ENCODE peak calls at places on chromosomes 2 and 18, in six cellular contexts. A, P, I, L, R and J are unnamed samples.

GRCh38 chr2:109549016-109549595 is 64.7 kb downstream of the SEPTIN10 start:
- DNase-seq in P (no peak), R (no peak), L (no peak), I (no peak), A (no peak), J (no peak)

GRCh38 chr18:48854780-48855179 is 96.0 kb downstream of the SMAD7 start:
- DNase-seq in I (no peak), R (no peak), A (no peak), P (no peak), L (no peak), J (no peak)

GRCh38 chr18:78792094-78792493 is 187.5 kb upstream of the SALL3 start:
- DNase-seq in I (no peak), A (no peak), R (no peak), L (no peak), P (no peak), J (no peak)

GRCh38 chr2:31580321-31581117 is at the start of gene SRD5A2:
- DNase-seq in L (no peak), R (no peak), P (no peak), A (no peak), I (no peak), J (no peak)

GRCh38 chr2:2793925-2794324 is 462.9 kb upstream of the MYT1L start:
- DNase-seq in P (no peak), L (no peak), I (no peak), R (no peak), A (no peak), J (no peak)

GRCh38 chr18:36899289-36899688 is 70.4 kb downstream of the KIAA1328 start:
- DNase-seq in L (peak), P (no peak), A (no peak), R (no peak), I (no peak), J (no peak)

GRCh38 chr18:37138456-37138855 is 309.5 kb downstream of the KIAA1328 start:
- DNase-seq in P (no peak), R (no peak), L (no peak), I (no peak), A (no peak), J (no peak)

GRCh38 chr2:86017901-86018896 is 87.5 kb downstream of the POLR1A start:
- DNase-seq in A (no peak), L (no peak), I (no peak), R (no peak), P (peak), J (no peak)

GRCh38 chr2:46690825-46691224 is 211.5 kb downstream of the TMEM247 start:
- DNase-seq in I (no peak), P (no peak), L (no peak), A (no peak), R (no peak), J (no peak)

GRCh38 chr2:112749755-112750559 is 14.5 kb downstream of the CKAP2L start:
- DNase-seq in I (peak), L (peak), R (peak), P (peak), A (no peak), J (peak)

GRCh38 chr2:69375494-69376353 is 11.3 kb downstream of the GFPT1 start:
- DNase-seq in L (peak), I (peak), A (no peak), P (no peak), R (no peak), J (no peak)

GRCh38 chr2:42053482-42053790 is 5.6 kb downstream of the PKDCC start:
- DNase-seq in R (no peak), P (no peak), A (no peak), L (no peak), I (no peak), J (no peak)

GRCh38 chr2:60353863-60354262 is 199.6 kb downstream of the BCL11A start:
- DNase-seq in I (no peak), P (no peak), L (no peak), R (no peak), A (no peak), J (no peak)

GRCh38 chr2:158394453-158394852 is 62.1 kb downstream of the CCDC148 start:
- DNase-seq in R (no peak), P (no peak), L (peak), A (no peak), I (no peak), J (no peak)

GRCh38 chr2:64423303-64423702 is 30.7 kb upstream of the LGALSL start:
- DNase-seq in L (no peak), R (no peak), I (no peak), P (no peak), A (no peak), J (no peak)

GRCh38 chr2:96436416-96436815 is 68.7 kb downstream of the NEURL3 start:
- DNase-seq in I (no peak), A (no peak), L (no peak), R (no peak), P (no peak), J (no peak)

GRCh38 chr2:179243046-179243445 is 21.6 kb downstream of the SESTD1 start:
- DNase-seq in L (no peak), I (no peak), A (no peak), R (no peak), P (no peak), J (no peak)

GRCh38 chr18:50791599-50792438 is 28.0 kb downstream of the MRO start:
- DNase-seq in L (no peak), A (no peak), P (no peak), I (no peak), R (no peak), J (no peak)

GRCh38 chr2:26584656-26585055 is 56.5 kb downstream of the CIB4 start:
- DNase-seq in A (no peak), L (no peak), I (no peak), P (no peak), R (no peak), J (no peak)

GRCh38 chr2:239443666-239444567 is 43.1 kb upstream of the HDAC4 start:
- DNase-seq in R (no peak), A (no peak), P (peak), L (no peak), I (no peak), J (peak)
- H3K27ac ChIP-seq in R (no peak), A (no peak), P (no peak), L (no peak), I (no peak), J (peak)

DNA sequence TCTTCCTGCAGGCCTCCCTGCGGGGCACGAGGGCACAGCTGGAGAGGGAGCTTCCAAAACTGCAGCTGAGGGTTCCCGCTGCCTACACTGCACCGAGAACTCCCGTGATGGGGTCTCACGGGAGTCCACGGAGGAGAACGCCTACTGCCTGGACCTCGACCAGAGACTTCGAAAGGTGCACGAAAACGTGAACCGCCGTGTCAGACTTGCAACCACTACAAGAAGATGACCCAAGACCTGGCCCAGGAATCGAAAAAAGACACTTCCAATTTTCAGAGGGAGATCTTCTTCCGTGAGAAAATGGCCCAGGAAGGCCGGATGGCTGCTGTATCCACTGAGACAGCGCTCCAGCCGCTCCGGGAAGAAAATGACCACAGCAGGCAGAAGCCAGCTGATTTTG is 52.9 kb upstream of the TXNDC2 start:
- DNase-seq in L (no peak), A (no peak), I (no peak), R (no peak), P (no peak), J (no peak)
- H3K27ac ChIP-seq in L (no peak), A (no peak), I (no peak), R (no peak), P (no peak), J (no peak)

GRCh38 chr2:20111311-20112131 is 60.1 kb upstream of the LAPTM4A start:
- DNase-seq in L (peak), I (no peak), R (no peak), A (no peak), P (no peak), J (no peak)

GRCh38 chr2:20110383-20110782 is 59.0 kb upstream of the LAPTM4A start:
- DNase-seq in I (no peak), L (no peak), R (no peak), A (no peak), P (no peak), J (no peak)

GRCh38 chr2:20108655-20109396 is 57.4 kb upstream of the LAPTM4A start:
- DNase-seq in I (no peak), P (no peak), L (peak), A (no peak), R (no peak), J (no peak)

GRCh38 chr2:20113004-20113796 is 61.8 kb upstream of the LAPTM4A start:
- DNase-seq in A (no peak), P (no peak), I (no peak), R (no peak), L (no peak), J (no peak)

DNA sequence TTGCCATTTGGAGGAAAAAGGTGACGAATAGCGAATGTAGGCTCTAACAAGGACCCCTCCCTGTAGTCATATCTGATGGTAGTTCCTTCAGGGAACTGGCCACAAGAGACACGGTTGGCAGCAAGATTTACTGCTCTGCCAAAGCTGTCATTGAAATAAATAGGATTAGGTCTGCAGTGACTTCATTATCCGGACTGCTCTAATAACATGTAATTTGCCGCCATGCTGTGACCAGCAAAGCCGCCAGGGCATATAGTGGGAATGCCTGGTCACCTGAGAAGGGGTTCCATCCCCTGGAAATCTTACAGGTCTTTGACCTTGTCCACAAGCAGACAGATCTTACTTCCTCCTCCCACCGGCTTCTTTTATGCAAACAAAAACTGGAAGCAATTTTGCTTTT is 59.4 kb upstream of the LAPTM4A start:
- DNase-seq in R (no peak), P (no peak), I (no peak), L (no peak), A (no peak), J (no peak)
- H3K27ac ChIP-seq in R (no peak), P (no peak), I (no peak), L (no peak), A (no peak), J (no peak)

GRCh38 chr2:126809357-126809756 is 89.3 kb upstream of the TEX51 start:
- DNase-seq in A (no peak), P (no peak), I (no peak), R (no peak), L (no peak), J (no peak)
- H3K27ac ChIP-seq in A (no peak), P (no peak), I (no peak), R (no peak), L (no peak), J (no peak)

GRCh38 chr2:67524777-67525176 is 127.6 kb downstream of the ETAA1 start:
- DNase-seq in A (no peak), L (no peak), I (no peak), R (no peak), P (no peak), J (no peak)

GRCh38 chr2:67528320-67528719 is 131.2 kb downstream of the ETAA1 start:
- DNase-seq in P (no peak), R (no peak), A (no peak), L (no peak), I (no peak), J (peak)

GRCh38 chr2:67522154-67522553 is 125.0 kb downstream of the ETAA1 start:
- DNase-seq in P (no peak), L (no peak), I (no peak), A (no peak), R (no peak), J (no peak)

GRCh38 chr2:67524236-67524635 is 127.1 kb downstream of the ETAA1 start:
- DNase-seq in A (no peak), I (no peak), L (no peak), R (no peak), P (no peak), J (no peak)

DNA sequence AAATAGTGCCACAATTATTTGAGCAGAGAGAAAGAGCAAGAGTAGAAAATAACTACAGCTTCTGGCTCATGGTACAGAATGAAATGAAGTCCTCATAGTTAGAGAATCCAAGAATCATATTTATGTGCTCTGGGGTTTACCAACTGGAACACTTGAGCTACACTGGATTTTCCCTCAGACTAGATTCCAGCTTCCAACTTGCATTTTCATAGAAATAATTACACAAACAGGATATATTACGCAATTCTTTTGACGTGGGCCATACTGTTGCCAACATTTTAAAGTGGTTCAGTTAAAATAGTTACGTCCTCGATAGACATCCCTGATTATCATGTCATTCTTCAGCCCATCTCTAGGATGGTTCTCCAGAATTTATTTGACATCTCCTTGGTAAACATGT is 129.2 kb downstream of the ETAA1 start:
- DNase-seq in P (no peak), A (no peak), I (no peak), L (no peak), R (no peak), J (no peak)
- H3K27ac ChIP-seq in P (no peak), A (no peak), I (no peak), L (peak), R (peak), J (no peak)

GRCh38 chr2:172950565-172950964 is 125.1 kb upstream of the MAP3K20 start:
- DNase-seq in R (no peak), I (no peak), L (no peak), A (no peak), P (no peak), J (no peak)
- H3K27ac ChIP-seq in R (no peak), I (no peak), L (no peak), A (no peak), P (no peak), J (no peak)

DNA sequence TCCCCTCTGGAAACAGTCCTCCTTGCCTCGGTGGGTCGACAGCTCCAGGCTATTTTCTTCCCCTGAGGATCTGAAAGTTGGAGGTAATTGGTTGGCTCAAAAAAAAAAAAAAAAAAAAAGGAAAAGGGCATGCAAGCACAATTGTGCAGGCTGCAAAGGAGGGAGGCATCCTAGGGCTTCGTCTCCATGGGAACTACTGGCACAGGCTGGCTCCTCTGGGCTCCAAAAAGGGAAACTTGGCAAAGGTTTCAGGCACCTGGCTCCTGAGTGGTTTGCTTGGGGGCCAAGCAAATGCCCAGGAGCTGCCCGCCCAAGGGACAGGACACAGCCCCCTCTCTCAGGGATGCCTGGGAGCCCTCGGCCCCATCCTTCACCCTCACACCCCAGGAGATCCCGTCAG is 1.1 kb upstream of the KCNIP3 start:
- DNase-seq in P (no peak), I (no peak), A (no peak), L (no peak), R (no peak), J (no peak)
- H3K27ac ChIP-seq in P (no peak), I (no peak), A (no peak), L (no peak), R (no peak), J (no peak)

DNA sequence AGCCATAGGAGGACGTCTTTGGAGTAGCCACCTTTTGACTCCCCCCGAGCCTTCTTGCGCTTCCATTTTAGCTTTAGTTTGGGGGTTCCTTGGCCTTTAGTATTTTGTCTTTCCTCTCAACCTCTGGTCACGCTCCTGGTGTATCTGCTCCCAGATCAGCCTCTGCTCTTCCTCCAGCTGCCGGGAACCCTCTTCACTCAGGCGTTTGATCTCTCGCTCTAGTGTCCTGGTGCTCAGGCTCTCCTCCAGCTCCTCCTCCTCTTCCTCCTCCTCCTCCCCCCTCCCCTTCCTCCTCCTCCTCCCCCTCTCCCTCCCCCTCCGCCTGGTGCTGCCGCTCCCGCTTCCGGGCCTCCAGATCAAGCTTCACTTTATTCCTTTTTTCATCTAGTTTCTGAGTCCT is 1082.3 kb upstream of the TMEFF2 start:
- DNase-seq in A (no peak), R (no peak), L (no peak), I (no peak), P (no peak), J (no peak)
- H3K27ac ChIP-seq in A (no peak), R (no peak), L (no peak), I (no peak), P (no peak), J (no peak)